ENCODE peak calls at places on chromosomes 16 and 17, in eight cellular contexts. U is astrocyte, O is neural crest cell, B is mammary epithelial cell, E is caudate nucleus, W is fibroblast of lung, J is AG04450, A is epithelial cell of esophagus. H is an unnamed sample.

GRCh38 chr17:181213-182163 is at the start of gene DOC2B:
- DNase-seq in U (peak), O (peak), B (peak), E (peak), W (no peak), J (no peak), A (peak), H (peak)

GRCh38 chr16:29663829-29664132 is 734 bp downstream of the SPN start:
- DNase-seq in U (no peak), O (no peak), B (no peak), E (no peak), W (no peak), J (no peak), A (no peak), H (no peak)

GRCh38 chr17:80252871-80253270 is 7.8 kb upstream of the RNF213 start:
- DNase-seq in U (no peak), O (peak), B (peak), E (no peak), W (peak), J (no peak), A (peak), H (peak)

GRCh38 chr17:78716814-78717393 is 65.2 kb downstream of the CYTH1 start:
- DNase-seq in U (no peak), O (peak), B (peak), E (peak), W (peak), J (no peak), A (peak), H (peak)

GRCh38 chr16:1791943-1792812 is 1.3 kb downstream of the IGFALS start:
- DNase-seq in U (no peak), O (no peak), B (no peak), E (no peak), W (no peak), J (no peak), A (no peak), H (no peak)

GRCh38 chr17:824372-824771 is 42.2 kb downstream of the MRM3 start:
- DNase-seq in U (no peak), O (no peak), B (no peak), E (no peak), W (no peak), J (no peak), A (no peak), H (no peak)

GRCh38 chr17:81490599-81490992 is 22.0 kb downstream of the ACTG1 start:
- DNase-seq in U (no peak), O (no peak), B (no peak), E (no peak), W (no peak), J (no peak), A (no peak), H (no peak)

GRCh38 chr17:58232707-58233156 is 5.7 kb upstream of the LPO start:
- DNase-seq in U (peak), O (no peak), B (peak), E (peak), W (peak), J (peak), A (peak), H (no peak)

GRCh38 chr16:88523381-88524159 is 46.6 kb upstream of the ZC3H18 start:
- DNase-seq in U (no peak), O (no peak), B (no peak), E (no peak), W (no peak), J (no peak), A (no peak), H (no peak)

GRCh38 chr16:89667633-89668032 is 10.0 kb downstream of the SPATA33 start:
- DNase-seq in U (no peak), O (no peak), B (no peak), E (no peak), W (no peak), J (no peak), A (no peak), H (no peak)